ENCODE peak calls at places on chromosomes 12 and 14, in seven cellular contexts. N, F, Z, D, G, H and J are unnamed samples. For H3K4me1, the result is how much of the 10 kb centered on the place peaks cover.

GRCh38 chr12:27383429-27384260 is 51.0 kb downstream of the BMAL2 start:
- DNase-seq in G (peak), H (peak), D (peak), Z (peak), F (peak), N (peak), J (peak)

GRCh38 chr14:82009076-82009475 is 475.4 kb upstream of the SEL1L start:
- DNase-seq in D (no peak), Z (no peak), F (peak), N (peak), H (no peak), G (no peak), J (no peak)

GRCh38 chr12:70883855-70884254 is 36.7 kb downstream of the PTPRR start:
- DNase-seq in Z (no peak), N (no peak), F (peak), G (no peak), D (no peak), H (no peak), J (no peak)

GRCh38 chr12:25775968-25776367 is 182.5 kb upstream of the RASSF8 start:
- DNase-seq in N (peak), H (peak), Z (no peak), D (no peak), G (no peak), F (no peak), J (no peak)

GRCh38 chr12:100329800-100330199 is 27.1 kb upstream of the SLC17A8 start:
- DNase-seq in G (no peak), F (no peak), N (no peak), D (no peak), Z (no peak), H (no peak), J (no peak)

GRCh38 chr14:54547583-54547982 is 19.3 kb upstream of the SAMD4A start:
- DNase-seq in G (no peak), D (no peak), Z (no peak), F (no peak), H (no peak), N (no peak), J (no peak)

GRCh38 chr12:132922676-132923075 is 33.4 kb downstream of the ZNF605 start:
- DNase-seq in F (no peak), H (no peak), Z (no peak), N (no peak), D (no peak), G (no peak), J (no peak)

GRCh38 chr12:130104596-130105253 is 57.5 kb upstream of the FZD10 start:
- DNase-seq in D (no peak), H (no peak), G (no peak), Z (no peak), N (no peak), F (peak), J (no peak)

GRCh38 chr12:4001869-4002268 is 128.7 kb upstream of the PARP11 start:
- DNase-seq in D (no peak), G (no peak), Z (no peak), F (no peak), H (no peak), N (no peak), J (no peak)

GRCh38 chr12:32155911-32156585 is 49.4 kb downstream of the BICD1 start:
- DNase-seq in F (no peak), G (no peak), N (no peak), Z (no peak), H (no peak), D (no peak), J (no peak)

GRCh38 chr12:68231229-68231628 is 5.6 kb upstream of the IL26 start:
- DNase-seq in N (no peak), Z (no peak), F (no peak), H (no peak), D (no peak), G (no peak), J (no peak)

GRCh38 chr12:103858953-103859601 is 18.0 kb upstream of the NT5DC3 start:
- DNase-seq in F (no peak), Z (peak), N (no peak), G (peak), D (peak), H (peak), J (peak)

GRCh38 chr12:53757095-53757770 is 5.5 kb upstream of the CISTR start:
- DNase-seq in F (peak), D (peak), N (peak), Z (peak), H (peak), G (peak), J (peak)

GRCh38 chr14:37585971-37586759 is 8.9 kb downstream of the FOXA1 start:
- DNase-seq in Z (no peak), N (no peak), D (no peak), F (peak), H (no peak), G (no peak), J (no peak)

GRCh38 chr14:89912667-89913211 is 41.8 kb downstream of the EFCAB11 start:
- DNase-seq in D (peak), F (no peak), N (peak), H (no peak), Z (peak), G (no peak), J (no peak)

GRCh38 chr14:54450535-54450934 is 9.4 kb upstream of the CNIH1 start:
- DNase-seq in F (no peak), G (no peak), Z (peak), H (no peak), N (no peak), D (no peak), J (no peak)

GRCh38 chr12:90080616-90081015 is 372.0 kb upstream of the ATP2B1 start:
- DNase-seq in D (no peak), G (no peak), N (no peak), Z (no peak), H (no peak), F (no peak), J (no peak)

GRCh38 chr12:57134949-57135348 is 6.7 kb downstream of the LRP1 start:
- DNase-seq in F (no peak), D (peak), N (no peak), Z (no peak), H (no peak), G (no peak), J (no peak)

GRCh38 chr12:49776413-49776812 is 35.1 kb downstream of the TMBIM6 start:
- DNase-seq in G (peak), H (peak), D (peak), N (peak), F (peak), Z (peak), J (peak)

GRCh38 chr12:102913453-102914226 is 3.4 kb downstream of the PAH start:
- DNase-seq in N (no peak), D (no peak), G (no peak), Z (no peak), H (no peak), F (no peak), J (no peak)

GRCh38 chr12:2924019-2924418 is 33.3 kb downstream of the TULP3 start:
- DNase-seq in N (no peak), G (no peak), D (no peak), H (no peak), Z (peak), F (no peak), J (no peak)

GRCh38 chr12:124487065-124487833 is 80.2 kb downstream of the NCOR2 start:
- DNase-seq in Z (no peak), F (no peak), D (no peak), H (no peak), N (no peak), G (peak), J (no peak)
- H3K4me1 ChIP-seq in Z (under half), F (under half), D (under half), H (under half), N (under half), G (under half), J (under half)

GRCh38 chr12:20524113-20524512 is 155.8 kb downstream of the PDE3A start:
- DNase-seq in D (no peak), H (no peak), Z (no peak), F (no peak), G (no peak), N (no peak), J (no peak)
- TF ChIP-seq CTCF in D (no peak), H (no peak), Z (no peak), F (no peak), G (no peak), N (no peak), J (no peak)

GRCh38 chr14:35285991-35286564 is 6.1 kb upstream of the PSMA6 start:
- DNase-seq in H (no peak), N (no peak), F (no peak), Z (no peak), G (no peak), D (no peak), J (no peak)
- H3K27ac ChIP-seq in H (no peak), N (no peak), F (no peak), Z (no peak), G (no peak), D (no peak), J (peak)

GRCh38 chr12:106974525-106974924 is 12.4 kb downstream of the MTERF2 start:
- DNase-seq in H (no peak), Z (no peak), G (no peak), D (no peak), F (no peak), N (no peak), J (no peak)

GRCh38 chr12:106971065-106971464 is 15.4 kb downstream of the TMEM263 start:
- DNase-seq in G (no peak), D (no peak), Z (no peak), F (no peak), H (no peak), N (no peak), J (no peak)

GRCh38 chr12:106976013-106976658 is 10.8 kb downstream of the MTERF2 start:
- DNase-seq in H (no peak), G (no peak), F (no peak), Z (peak), D (no peak), N (no peak), J (no peak)

GRCh38 chr12:106975098-106975497 is 11.8 kb downstream of the MTERF2 start:
- DNase-seq in N (no peak), H (no peak), D (no peak), G (no peak), Z (no peak), F (no peak), J (no peak)

DNA sequence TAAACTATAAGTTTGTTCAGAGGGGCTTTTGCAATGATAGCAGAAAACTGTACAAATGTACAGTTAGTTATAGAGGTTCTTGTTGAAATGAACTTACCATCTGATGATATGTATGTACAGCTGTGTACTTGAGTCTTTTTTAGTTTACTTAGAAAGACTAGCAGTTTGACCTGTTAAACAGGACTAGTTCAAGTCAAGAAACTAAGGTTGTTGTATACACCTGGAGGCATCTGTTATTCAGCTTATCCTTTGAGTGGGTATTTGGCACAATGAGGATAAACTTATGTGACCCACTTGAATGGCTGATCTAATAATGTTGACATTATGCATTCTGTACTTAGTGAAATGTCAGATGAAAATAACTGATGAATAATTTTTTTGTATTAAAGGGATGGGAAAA is 13.4 kb downstream of the MTERF2 start:
- DNase-seq in F (no peak), D (no peak), Z (no peak), N (no peak), H (no peak), G (no peak), J (no peak)
- H3K4me1 ChIP-seq in F (under half), D (under half), Z (under half), N (under half), H (under half), G (under half), J (under half)

GRCh38 chr14:21090194-21090939 is 8.1 kb downstream of the ZNF219 start:
- DNase-seq in G (no peak), N (peak), D (no peak), Z (no peak), F (peak), H (no peak), J (no peak)
- TF ChIP-seq CTCF in G (peak), N (peak), D (peak), Z (peak), F (peak), H (no peak), J (peak)

GRCh38 chr12:123242083-123242904 is 9.1 kb downstream of the MTRFR start:
- DNase-seq in G (no peak), Z (no peak), H (no peak), F (no peak), N (peak), D (no peak), J (no peak)
- H3K27ac ChIP-seq in G (peak), Z (no peak), H (peak), F (peak), N (peak), D (peak), J (peak)

GRCh38 chr14:68514611-68515194 is 278.2 kb downstream of the ZFP36L1 start:
- DNase-seq in Z (no peak), N (no peak), H (no peak), G (no peak), D (no peak), F (no peak), J (no peak)
- H3K4me1 ChIP-seq in Z (under half), N (under half), H (under half), G (under half), D (under half), F (under half), J (under half)

DNA sequence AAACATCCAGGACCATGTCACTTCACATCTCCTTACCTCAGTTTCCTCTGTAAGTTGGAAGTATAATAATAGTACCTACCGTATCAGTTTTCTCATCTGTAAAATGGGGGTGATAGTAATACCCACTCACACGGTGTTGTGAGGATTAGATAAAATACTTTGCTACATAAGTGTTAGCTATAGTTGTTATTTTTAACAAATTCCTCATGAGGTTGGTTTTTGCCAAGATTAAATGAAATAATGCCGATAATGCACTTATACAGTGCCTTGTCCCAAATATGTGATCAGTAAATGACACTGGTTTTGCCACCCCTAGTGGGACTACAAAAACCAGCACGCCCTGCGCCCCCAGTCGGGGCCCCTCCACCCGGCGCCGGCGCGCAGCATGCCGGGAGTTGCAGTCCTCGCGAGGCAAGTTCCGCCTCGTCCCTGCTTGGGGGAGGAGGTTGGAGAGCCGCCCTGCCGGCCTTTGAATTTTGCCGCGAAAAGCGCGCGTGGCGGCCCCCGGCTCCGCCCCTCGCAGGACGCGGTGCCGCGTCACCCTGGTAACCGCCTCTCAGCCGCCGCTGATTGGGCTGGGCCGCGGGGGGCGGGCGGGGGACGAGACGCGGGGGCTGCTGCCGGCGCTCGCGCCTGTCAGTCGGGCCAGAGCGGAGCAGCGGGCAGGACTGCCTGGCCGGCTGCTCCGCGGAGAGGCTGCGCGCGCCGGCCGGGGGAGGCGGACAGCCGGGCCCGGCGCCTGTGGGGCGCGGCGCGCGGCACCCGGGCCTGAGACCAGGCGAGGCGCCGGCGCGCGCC is at the start of gene FAM222A:
- DNase-seq in G (peak), F (peak), N (peak), Z (peak), H (peak), D (peak), J (peak)
- TF ChIP-seq CTCF in G (peak), F (no peak), N (no peak), Z (no peak), H (no peak), D (no peak), J (no peak)

DNA sequence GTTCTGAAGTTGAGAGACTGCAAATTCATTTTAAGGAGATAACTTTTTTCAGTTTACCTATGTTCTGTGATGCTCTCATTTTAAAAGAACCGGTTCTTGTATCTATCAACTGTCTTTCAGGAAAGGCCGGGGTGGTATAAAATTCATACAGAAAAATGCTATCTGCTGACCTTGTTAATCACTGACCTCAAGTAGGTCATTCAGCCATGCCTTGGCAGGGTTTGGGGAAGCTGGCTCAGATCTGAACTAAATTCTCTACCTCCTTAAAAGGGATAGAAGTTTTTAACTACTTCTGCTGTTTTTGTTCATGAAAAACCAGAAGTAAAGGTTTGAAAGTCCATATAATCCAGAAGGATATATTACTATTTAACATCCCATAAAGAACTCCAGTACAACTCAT is 10.0 kb downstream of the MYRFL start:
- DNase-seq in H (no peak), N (no peak), Z (no peak), G (no peak), D (no peak), F (no peak), J (no peak)
- H3K27ac ChIP-seq in H (no peak), N (no peak), Z (no peak), G (no peak), D (no peak), F (no peak), J (no peak)

GRCh38 chr12:42447371-42447786 is 121.4 kb downstream of the PPHLN1 start:
- DNase-seq in N (no peak), F (peak), D (no peak), Z (peak), G (no peak), H (no peak), J (no peak)
- H3K4me1 ChIP-seq in N (under half), F (under half), D (under half), Z (under half), G (under half), H (under half), J (under half)